ENCODE peak calls at places on chromosomes 5 and 9, in eight cellular contexts. One of them, this sample, is unnamed.

GRCh38 chr9:94057918-94058317 is 26.3 kb upstream of the PTPDC1 start:
- DNase-seq in ovary: no peak
- DNase-seq in HL-60: no peak
- DNase-seq in endothelial cell of umbilical vein: no peak
- DNase-seq in HepG2: no peak
- DNase-seq in HCT116: no peak
- DNase-seq in AG04450: no peak
- DNase-seq in sigmoid colon: no peak
- DNase-seq in this sample: no peak

GRCh38 chr5:41485533-41485932 is 24.9 kb downstream of the PLCXD3 start:
- DNase-seq in ovary: no peak
- DNase-seq in HepG2: no peak
- DNase-seq in HCT116: no peak
- DNase-seq in HL-60: no peak
- DNase-seq in endothelial cell of umbilical vein: no peak
- DNase-seq in sigmoid colon: no peak
- DNase-seq in AG04450: no peak
- DNase-seq in this sample: no peak

GRCh38 chr9:114202396-114202795 is 47.1 kb downstream of the COL27A1 start:
- DNase-seq in sigmoid colon: no peak
- DNase-seq in HL-60: peak
- DNase-seq in endothelial cell of umbilical vein: no peak
- DNase-seq in HepG2: no peak
- DNase-seq in HCT116: no peak
- DNase-seq in ovary: no peak
- DNase-seq in AG04450: no peak
- DNase-seq in this sample: no peak

GRCh38 chr5:94693043-94693822 is 74.8 kb downstream of the SLF1 start:
- DNase-seq in HL-60: no peak
- DNase-seq in HCT116: peak
- DNase-seq in sigmoid colon: no peak
- DNase-seq in ovary: no peak
- DNase-seq in endothelial cell of umbilical vein: peak
- DNase-seq in HepG2: peak
- DNase-seq in AG04450: peak
- DNase-seq in this sample: peak

GRCh38 chr5:56176155-56176798 is 56.9 kb downstream of the ANKRD55 start:
- DNase-seq in AG04450: peak
- DNase-seq in HL-60: no peak
- DNase-seq in ovary: no peak
- DNase-seq in HepG2: no peak
- DNase-seq in HCT116: no peak
- DNase-seq in endothelial cell of umbilical vein: no peak
- DNase-seq in sigmoid colon: peak
- DNase-seq in this sample: no peak

GRCh38 chr5:160423025-160423554 is 1.4 kb downstream of the PTTG1 start:
- DNase-seq in HL-60: no peak
- DNase-seq in endothelial cell of umbilical vein: no peak
- DNase-seq in AG04450: no peak
- DNase-seq in sigmoid colon: no peak
- DNase-seq in HepG2: no peak
- DNase-seq in HCT116: no peak
- DNase-seq in ovary: no peak
- DNase-seq in this sample: peak

GRCh38 chr5:94658272-94658671 is 39.8 kb downstream of the SLF1 start:
- DNase-seq in sigmoid colon: no peak
- DNase-seq in HCT116: no peak
- DNase-seq in HL-60: no peak
- DNase-seq in HepG2: no peak
- DNase-seq in AG04450: no peak
- DNase-seq in ovary: no peak
- DNase-seq in endothelial cell of umbilical vein: no peak
- DNase-seq in this sample: no peak

GRCh38 chr9:131679261-131680020 is 60.4 kb downstream of the RAPGEF1 start:
- DNase-seq in ovary: no peak
- DNase-seq in HL-60: no peak
- DNase-seq in AG04450: no peak
- DNase-seq in HepG2: no peak
- DNase-seq in sigmoid colon: no peak
- DNase-seq in endothelial cell of umbilical vein: no peak
- DNase-seq in HCT116: no peak
- DNase-seq in this sample: no peak

GRCh38 chr9:108168451-108168850 is 678.9 kb upstream of the KLF4 start:
- DNase-seq in HCT116: no peak
- DNase-seq in HepG2: no peak
- DNase-seq in HL-60: no peak
- DNase-seq in endothelial cell of umbilical vein: no peak
- DNase-seq in ovary: peak
- DNase-seq in sigmoid colon: no peak
- DNase-seq in AG04450: no peak
- DNase-seq in this sample: no peak

GRCh38 chr5:135034186-135034962 is at the start of gene PITX1:
- DNase-seq in HepG2: peak
- DNase-seq in AG04450: peak
- DNase-seq in HCT116: peak
- DNase-seq in HL-60: no peak
- DNase-seq in ovary: peak
- DNase-seq in endothelial cell of umbilical vein: no peak
- DNase-seq in sigmoid colon: no peak
- DNase-seq in this sample: peak

GRCh38 chr5:124648902-124649467 is 97.5 kb downstream of the ZNF608 start:
- DNase-seq in HepG2: peak
- DNase-seq in AG04450: no peak
- DNase-seq in endothelial cell of umbilical vein: no peak
- DNase-seq in HL-60: no peak
- DNase-seq in ovary: no peak
- DNase-seq in HCT116: no peak
- DNase-seq in sigmoid colon: no peak
- DNase-seq in this sample: no peak

GRCh38 chr9:88433583-88434240 is 45.5 kb downstream of the SPIN1 start:
- DNase-seq in ovary: no peak
- DNase-seq in AG04450: no peak
- DNase-seq in HCT116: no peak
- DNase-seq in sigmoid colon: no peak
- DNase-seq in endothelial cell of umbilical vein: no peak
- DNase-seq in HepG2: no peak
- DNase-seq in HL-60: no peak
- DNase-seq in this sample: peak

GRCh38 chr9:98368366-98369065 is 113.1 kb upstream of the TBC1D2 start:
- DNase-seq in HL-60: no peak
- DNase-seq in HCT116: no peak
- DNase-seq in HepG2: no peak
- DNase-seq in ovary: no peak
- DNase-seq in AG04450: no peak
- DNase-seq in endothelial cell of umbilical vein: no peak
- DNase-seq in sigmoid colon: no peak
- DNase-seq in this sample: no peak

GRCh38 chr5:78649816-78650561 is 1.4 kb upstream of the LHFPL2 start:
- DNase-seq in endothelial cell of umbilical vein: no peak
- DNase-seq in sigmoid colon: no peak
- DNase-seq in HepG2: peak
- DNase-seq in HCT116: no peak
- DNase-seq in AG04450: no peak
- DNase-seq in ovary: no peak
- DNase-seq in HL-60: no peak
- DNase-seq in this sample: no peak

GRCh38 chr5:45741110-45741509 is 44.9 kb upstream of the HCN1 start:
- DNase-seq in ovary: no peak
- DNase-seq in HL-60: no peak
- DNase-seq in HepG2: no peak
- DNase-seq in sigmoid colon: no peak
- DNase-seq in HCT116: no peak
- DNase-seq in AG04450: no peak
- DNase-seq in endothelial cell of umbilical vein: no peak
- DNase-seq in this sample: no peak

GRCh38 chr9:135554718-135555117 is 6.8 kb upstream of the PAEP start:
- DNase-seq in HCT116: no peak
- DNase-seq in HepG2: no peak
- DNase-seq in AG04450: no peak
- DNase-seq in sigmoid colon: no peak
- DNase-seq in endothelial cell of umbilical vein: no peak
- DNase-seq in ovary: no peak
- DNase-seq in HL-60: no peak
- DNase-seq in this sample: no peak

GRCh38 chr5:170427672-170428236 is 38.6 kb upstream of the KCNMB1 start:
- DNase-seq in ovary: no peak
- DNase-seq in HCT116: no peak
- DNase-seq in AG04450: no peak
- DNase-seq in sigmoid colon: no peak
- DNase-seq in endothelial cell of umbilical vein: no peak
- DNase-seq in HL-60: no peak
- DNase-seq in HepG2: no peak
- DNase-seq in this sample: no peak

GRCh38 chr5:81755320-81755719 is 4.4 kb upstream of the SSBP2 start:
- DNase-seq in AG04450: peak
- DNase-seq in HCT116: peak
- DNase-seq in ovary: peak
- DNase-seq in HepG2: peak
- DNase-seq in HL-60: no peak
- DNase-seq in sigmoid colon: peak
- DNase-seq in endothelial cell of umbilical vein: peak
- DNase-seq in this sample: peak

GRCh38 chr5:462051-462481 is 19.1 kb downstream of the EXOC3 start:
- DNase-seq in ovary: no peak
- DNase-seq in HCT116: no peak
- DNase-seq in AG04450: no peak
- DNase-seq in HepG2: no peak
- DNase-seq in HL-60: no peak
- DNase-seq in endothelial cell of umbilical vein: no peak
- DNase-seq in sigmoid colon: peak
- DNase-seq in this sample: no peak

GRCh38 chr5:761206-761771 is 23.2 kb downstream of the ZDHHC11B start:
- DNase-seq in ovary: peak
- DNase-seq in endothelial cell of umbilical vein: no peak
- DNase-seq in AG04450: no peak
- DNase-seq in sigmoid colon: peak
- DNase-seq in HL-60: no peak
- DNase-seq in HepG2: no peak
- DNase-seq in HCT116: no peak
- DNase-seq in this sample: no peak

GRCh38 chr5:68777145-68777544 is 316.7 kb upstream of the SLC30A5 start:
- DNase-seq in AG04450: no peak
- DNase-seq in HL-60: no peak
- DNase-seq in HCT116: no peak
- DNase-seq in endothelial cell of umbilical vein: no peak
- DNase-seq in sigmoid colon: no peak
- DNase-seq in HepG2: no peak
- DNase-seq in ovary: no peak
- DNase-seq in this sample: no peak
- H3K27ac ChIP-seq in AG04450: no peak
- H3K27ac ChIP-seq in HL-60: no peak
- H3K27ac ChIP-seq in HCT116: no peak
- H3K27ac ChIP-seq in endothelial cell of umbilical vein: no peak
- H3K27ac ChIP-seq in sigmoid colon: no peak
- H3K27ac ChIP-seq in HepG2: no peak
- H3K27ac ChIP-seq in ovary: no peak
- H3K27ac ChIP-seq in this sample: no peak

GRCh38 chr5:173494446-173494845 is 122.0 kb downstream of the BOD1 start:
- DNase-seq in HCT116: no peak
- DNase-seq in HepG2: no peak
- DNase-seq in endothelial cell of umbilical vein: no peak
- DNase-seq in sigmoid colon: no peak
- DNase-seq in ovary: no peak
- DNase-seq in AG04450: no peak
- DNase-seq in HL-60: no peak
- DNase-seq in this sample: no peak

GRCh38 chr5:173496129-173496882 is 120.1 kb downstream of the BOD1 start:
- DNase-seq in endothelial cell of umbilical vein: no peak
- DNase-seq in HepG2: no peak
- DNase-seq in ovary: no peak
- DNase-seq in AG04450: no peak
- DNase-seq in HCT116: no peak
- DNase-seq in HL-60: no peak
- DNase-seq in sigmoid colon: no peak
- DNase-seq in this sample: no peak

GRCh38 chr5:173493846-173494245 is 122.6 kb downstream of the BOD1 start:
- DNase-seq in HL-60: no peak
- DNase-seq in sigmoid colon: no peak
- DNase-seq in AG04450: no peak
- DNase-seq in HCT116: no peak
- DNase-seq in HepG2: no peak
- DNase-seq in endothelial cell of umbilical vein: no peak
- DNase-seq in ovary: no peak
- DNase-seq in this sample: no peak

GRCh38 chr5:173496883-173497255 is 119.6 kb downstream of the BOD1 start:
- DNase-seq in HL-60: no peak
- DNase-seq in HCT116: no peak
- DNase-seq in HepG2: no peak
- DNase-seq in endothelial cell of umbilical vein: no peak
- DNase-seq in AG04450: no peak
- DNase-seq in ovary: no peak
- DNase-seq in sigmoid colon: no peak
- DNase-seq in this sample: no peak

DNA sequence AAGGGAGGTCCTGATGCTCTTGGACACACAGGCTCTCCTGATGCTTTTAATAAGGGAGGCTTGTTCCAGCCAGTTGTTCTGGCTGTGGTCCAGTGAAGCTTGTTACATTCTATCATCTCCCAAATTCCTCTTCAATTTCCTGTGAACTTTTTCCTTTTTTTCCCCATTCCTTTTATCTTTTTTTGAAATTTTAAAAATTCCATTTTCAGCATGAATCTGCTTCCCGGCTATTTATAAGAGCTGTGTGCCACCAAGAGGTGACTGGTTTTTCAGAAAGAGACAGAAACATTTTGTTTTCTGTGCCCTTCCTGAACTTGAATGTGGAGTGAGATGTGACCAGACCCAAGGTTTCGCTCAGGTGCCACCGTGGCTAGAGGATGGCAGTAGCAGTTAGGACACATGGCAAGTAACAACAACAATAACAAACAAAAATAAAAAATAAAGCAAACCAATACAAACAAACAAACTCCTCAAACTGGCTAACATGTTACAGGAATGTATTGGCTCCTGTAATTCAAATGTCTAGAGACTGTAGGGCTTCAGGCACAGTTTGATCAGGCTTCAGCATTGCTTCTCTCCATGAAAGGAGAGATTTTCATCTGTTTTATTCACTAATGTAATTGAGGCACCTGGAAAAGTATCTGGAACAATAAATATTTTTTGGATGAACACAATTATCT is 121.1 kb downstream of the BOD1 start:
- DNase-seq in HepG2: no peak
- DNase-seq in AG04450: no peak
- DNase-seq in endothelial cell of umbilical vein: no peak
- DNase-seq in ovary: peak
- DNase-seq in HL-60: no peak
- DNase-seq in sigmoid colon: no peak
- DNase-seq in HCT116: no peak
- DNase-seq in this sample: no peak
- TF ChIP-seq CTCF in HepG2: no peak
- TF ChIP-seq CTCF in AG04450: no peak
- TF ChIP-seq CTCF in endothelial cell of umbilical vein: no peak
- TF ChIP-seq CTCF in ovary: no peak
- TF ChIP-seq CTCF in HL-60: no peak
- TF ChIP-seq CTCF in sigmoid colon: no peak
- TF ChIP-seq CTCF in HCT116: no peak
- TF ChIP-seq CTCF in this sample: no peak

GRCh38 chr9:91208837-91209236 is 152.9 kb downstream of the AUH start:
- DNase-seq in ovary: no peak
- DNase-seq in sigmoid colon: no peak
- DNase-seq in endothelial cell of umbilical vein: no peak
- DNase-seq in HepG2: no peak
- DNase-seq in HL-60: no peak
- DNase-seq in HCT116: no peak
- DNase-seq in AG04450: no peak
- DNase-seq in this sample: no peak
- H3K27ac ChIP-seq in ovary: no peak
- H3K27ac ChIP-seq in sigmoid colon: peak
- H3K27ac ChIP-seq in endothelial cell of umbilical vein: no peak
- H3K27ac ChIP-seq in HepG2: peak
- H3K27ac ChIP-seq in HL-60: no peak
- H3K27ac ChIP-seq in HCT116: no peak
- H3K27ac ChIP-seq in AG04450: no peak
- H3K27ac ChIP-seq in this sample: peak

GRCh38 chr9:129836342-129837007 is 1.2 kb downstream of the USP20 start:
- DNase-seq in HL-60: no peak
- DNase-seq in HepG2: no peak
- DNase-seq in HCT116: no peak
- DNase-seq in endothelial cell of umbilical vein: no peak
- DNase-seq in ovary: no peak
- DNase-seq in sigmoid colon: no peak
- DNase-seq in AG04450: no peak
- DNase-seq in this sample: no peak
- TF ChIP-seq CTCF in HL-60: no peak
- TF ChIP-seq CTCF in HepG2: no peak
- TF ChIP-seq CTCF in HCT116: peak
- TF ChIP-seq CTCF in endothelial cell of umbilical vein: no peak
- TF ChIP-seq CTCF in ovary: no peak
- TF ChIP-seq CTCF in sigmoid colon: no peak
- TF ChIP-seq CTCF in AG04450: no peak
- TF ChIP-seq CTCF in this sample: no peak

This sample was measured in RWPE1.